ENCODE peak calls at places on chromosomes 4 and X, in seven cellular contexts. R is M059J; P is stimulated activated CD4-positive, alpha-beta T cell treated with anti-CD3 and anti-CD28 coated beads, Interleukin-15, amount 100 ng/mL, for 1 hour; M is Caki2; G is AG10803; X is skeletal muscle cell; E is DMS53. S is an unnamed sample.
A peak's percentile ranks its signal among the peaks of the same experiment; 100 is the strongest.

GRCh38 chr4:5098176-5098575 is 46.9 kb downstream of the STK32B start:
- DNase-seq in G (no peak), E (no peak), P (no peak), M (no peak), R (peak; percentile 77), X (no peak), S (no peak)

GRCh38 chrX:120408168-120408567 is 46.3 kb downstream of the ATP1B4 start:
- DNase-seq in R (no peak), E (no peak), G (no peak), X (no peak), M (no peak), P (no peak), S (no peak)

GRCh38 chr4:176435891-176436499 is 116.2 kb downstream of the SPCS3 start:
- DNase-seq in P (no peak), M (no peak), X (no peak), R (peak; percentile 33), G (peak; percentile 66), E (no peak), S (no peak)

GRCh38 chr4:101649790-101650450 is 140.6 kb upstream of the BANK1 start:
- DNase-seq in M (no peak), R (no peak), X (no peak), G (no peak), E (peak; percentile 2), P (no peak), S (no peak)

GRCh38 chr4:137519406-137519805 is 12.9 kb downstream of the PCDH18 start:
- DNase-seq in R (no peak), P (no peak), X (peak; percentile 56), M (no peak), E (no peak), G (peak; percentile 65), S (no peak)

GRCh38 chr4:174198396-174199179 is 84.9 kb downstream of the FBXO8 start:
- DNase-seq in P (no peak), M (peak; percentile 46), G (peak; percentile 78), R (peak; percentile 84), X (peak; percentile 82), E (no peak), S (no peak)

GRCh38 chr4:177116161-177116560 is 193.5 kb upstream of the NEIL3 start:
- DNase-seq in E (no peak), M (no peak), X (no peak), R (no peak), G (no peak), P (no peak), S (no peak)

GRCh38 chr4:113555868-113556267 is 205.7 kb downstream of the CAMK2D start:
- DNase-seq in G (no peak), P (no peak), E (no peak), R (no peak), M (no peak), X (no peak), S (no peak)

GRCh38 chr4:53306729-53307128 is 59.1 kb downstream of the SCFD2 start:
- DNase-seq in P (no peak), E (no peak), M (no peak), X (peak; percentile 25), R (peak; percentile 39), G (peak; percentile 97), S (no peak)

GRCh38 chrX:41705042-41705441 is 16.3 kb downstream of the GPR34 start:
- DNase-seq in G (no peak), X (no peak), M (no peak), R (no peak), P (no peak), E (no peak), S (no peak)

GRCh38 chr4:122617597-122618593 is 3.0 kb downstream of the IL21 start:
- DNase-seq in P (no peak), R (no peak), X (no peak), G (peak; percentile 18), E (no peak), M (no peak), S (no peak)

GRCh38 chr4:152680988-152681731 is 1.4 kb upstream of the TMEM154 start:
- DNase-seq in G (peak; percentile 43), E (peak; percentile 17), P (no peak), X (peak; percentile 73), R (peak; percentile 90), M (peak; percentile 92), S (no peak)

GRCh38 chr4:151276787-151277557 is at the start of gene PRSS48:
- DNase-seq in G (peak; percentile 38), P (no peak), E (peak; percentile 55), X (peak; percentile 4), R (peak; percentile 39), M (peak; percentile 35), S (peak; percentile 77)

GRCh38 chrX:20968996-20969395 is 405.2 kb upstream of the CNKSR2 start:
- DNase-seq in X (no peak), G (peak; percentile 22), P (no peak), R (peak; percentile 19), M (peak; percentile 32), E (peak; percentile 44), S (no peak)

GRCh38 chrX:14039344-14039743 is 9.7 kb upstream of the GEMIN8 start:
- DNase-seq in P (peak; percentile 4), M (no peak), G (peak; percentile 23), E (peak; percentile 60), R (peak; percentile 54), X (no peak), S (peak; percentile 61)

GRCh38 chr4:154743683-154744340 is at the start of gene LRAT:
- DNase-seq in G (no peak), E (peak; percentile 92), P (no peak), X (no peak), M (no peak), R (no peak), S (peak; percentile 72)

GRCh38 chr4:11505225-11505971 is 76.7 kb upstream of the HS3ST1 start:
- DNase-seq in M (peak; percentile 87), E (peak; percentile 72), G (no peak), X (no peak), P (no peak), R (peak; percentile 87), S (peak; percentile 56)

GRCh38 chr4:172169871-172170270 is 356.7 kb downstream of the GALNTL6 start:
- DNase-seq in G (no peak), P (no peak), E (no peak), R (no peak), M (no peak), X (no peak), S (no peak)

GRCh38 chr4:159363376-159363775 is 260.5 kb downstream of the RAPGEF2 start:
- DNase-seq in R (peak; percentile 50), E (no peak), P (no peak), G (peak; percentile 44), M (no peak), X (peak; percentile 31), S (no peak)

GRCh38 chr4:85751907-85752306 is 277.0 kb downstream of the ARHGAP24 start:
- DNase-seq in E (no peak), X (no peak), P (no peak), M (no peak), R (no peak), G (no peak), S (no peak)

GRCh38 chr4:1569461-1570151 is 114.5 kb downstream of the FAM53A start:
- DNase-seq in X (no peak), G (no peak), M (no peak), P (no peak), E (no peak), R (no peak), S (no peak)

S was measured in transverse colon.